ENCODE peak calls at places on chromosome 9, in six cellular contexts. I is cortex of kidney; R is memory B cell; Z is SK-MEL-5; U is activated naive CD4-positive, alpha-beta T cell treated with Interleukin-2 at 50 U/mL for 16 hours; Q is lung. O is an unnamed sample.

GRCh38 chr9:111076519-111076918 is 38.2 kb upstream of the LPAR1 start:
- DNase-seq in Q (no peak), R (no peak), Z (no peak), I (no peak), U (no peak), O (no peak)

GRCh38 chr9:102206432-102206831 is 468.0 kb upstream of the GRIN3A start:
- DNase-seq in I (no peak), U (no peak), R (no peak), Q (no peak), Z (no peak), O (no peak)

GRCh38 chr9:115923903-115924668 is 229.5 kb upstream of the PAPPA start:
- DNase-seq in U (no peak), I (no peak), Q (no peak), Z (peak), R (no peak), O (no peak)

GRCh38 chr9:114300153-114300845 is 22.6 kb upstream of the ORM1 start:
- DNase-seq in Q (no peak), R (no peak), U (no peak), Z (no peak), I (no peak), O (no peak)

GRCh38 chr9:108468364-108468763 is 387.4 kb downstream of the ACTL7B start:
- DNase-seq in R (no peak), Z (peak), Q (peak), U (no peak), I (no peak), O (peak)

GRCh38 chr9:123291736-123292135 is 23.4 kb upstream of the STRBP start:
- DNase-seq in Q (no peak), I (no peak), Z (no peak), R (no peak), U (no peak), O (no peak)

GRCh38 chr9:114006155-114006550 is 71.9 kb downstream of the AMBP start:
- DNase-seq in Q (peak), I (no peak), U (no peak), R (no peak), Z (no peak), O (no peak)

GRCh38 chr9:128684325-128685021 is 4.5 kb upstream of the SET start:
- DNase-seq in Z (peak), I (no peak), U (peak), R (peak), Q (peak), O (peak)

GRCh38 chr9:4852419-4852818 is 59.7 kb downstream of the RCL1 start:
- DNase-seq in Q (no peak), I (no peak), U (no peak), Z (no peak), R (no peak), O (no peak)

O was measured in stimulated activated naive CD8-positive, alpha-beta T cell treated with anti-CD3 and anti-CD28 coated beads, Interleukin-15, Interleukin-2, amounts not matched to agents 100 U/mL and 50 U/mL, for 24 hours.